ENCODE peak calls at places on chromosome 21, in six cellular contexts. One of them, this sample, is unnamed.

GRCh38 chr21:15837603-15838002 is 107.8 kb downstream of the USP25 start:
- DNase-seq in naive thymus-derived CD4-positive, alpha-beta T cell: no peak
- DNase-seq in body of pancreas: no peak
- DNase-seq in SK-N-SH: no peak
- DNase-seq in dorsolateral prefrontal cortex: no peak
- DNase-seq in left lung: no peak
- DNase-seq in this sample: no peak

GRCh38 chr21:16563795-16564194 is 834.0 kb downstream of the USP25 start:
- DNase-seq in naive thymus-derived CD4-positive, alpha-beta T cell: no peak
- DNase-seq in body of pancreas: peak
- DNase-seq in SK-N-SH: no peak
- DNase-seq in dorsolateral prefrontal cortex: no peak
- DNase-seq in left lung: no peak
- DNase-seq in this sample: no peak

GRCh38 chr21:21018841-21019240 is 20.6 kb downstream of the NCAM2 start:
- DNase-seq in naive thymus-derived CD4-positive, alpha-beta T cell: no peak
- DNase-seq in body of pancreas: no peak
- DNase-seq in SK-N-SH: no peak
- DNase-seq in dorsolateral prefrontal cortex: no peak
- DNase-seq in left lung: no peak
- DNase-seq in this sample: no peak

GRCh38 chr21:21675601-21676000 is 677.4 kb downstream of the NCAM2 start:
- DNase-seq in naive thymus-derived CD4-positive, alpha-beta T cell: no peak
- DNase-seq in body of pancreas: no peak
- DNase-seq in SK-N-SH: no peak
- DNase-seq in dorsolateral prefrontal cortex: no peak
- DNase-seq in left lung: no peak
- DNase-seq in this sample: no peak

GRCh38 chr21:18614327-18614726 is 210.7 kb upstream of the TMPRSS15 start:
- DNase-seq in naive thymus-derived CD4-positive, alpha-beta T cell: no peak
- DNase-seq in body of pancreas: no peak
- DNase-seq in SK-N-SH: no peak
- DNase-seq in dorsolateral prefrontal cortex: no peak
- DNase-seq in left lung: no peak
- DNase-seq in this sample: no peak

GRCh38 chr21:29661672-29662442 is 277.9 kb downstream of the GRIK1 start:
- DNase-seq in naive thymus-derived CD4-positive, alpha-beta T cell: no peak
- DNase-seq in body of pancreas: no peak
- DNase-seq in SK-N-SH: no peak
- DNase-seq in dorsolateral prefrontal cortex: no peak
- DNase-seq in left lung: no peak
- DNase-seq in this sample: no peak

GRCh38 chr21:28132713-28133112 is 860.0 kb downstream of the LTN1 start:
- DNase-seq in naive thymus-derived CD4-positive, alpha-beta T cell: no peak
- DNase-seq in body of pancreas: no peak
- DNase-seq in SK-N-SH: no peak
- DNase-seq in dorsolateral prefrontal cortex: no peak
- DNase-seq in left lung: no peak
- DNase-seq in this sample: no peak

GRCh38 chr21:15793109-15793508 is 63.3 kb downstream of the USP25 start:
- DNase-seq in naive thymus-derived CD4-positive, alpha-beta T cell: no peak
- DNase-seq in body of pancreas: no peak
- DNase-seq in SK-N-SH: no peak
- DNase-seq in dorsolateral prefrontal cortex: no peak
- DNase-seq in left lung: no peak
- DNase-seq in this sample: no peak

GRCh38 chr21:33412832-33413519 is 9.8 kb downstream of the IFNGR2 start:
- DNase-seq in naive thymus-derived CD4-positive, alpha-beta T cell: no peak
- DNase-seq in body of pancreas: no peak
- DNase-seq in SK-N-SH: no peak
- DNase-seq in dorsolateral prefrontal cortex: no peak
- DNase-seq in left lung: no peak
- DNase-seq in this sample: no peak

GRCh38 chr21:31184462-31184861 is 146.2 kb upstream of the KRTAP19-8 start:
- DNase-seq in naive thymus-derived CD4-positive, alpha-beta T cell: no peak
- DNase-seq in body of pancreas: no peak
- DNase-seq in SK-N-SH: peak
- DNase-seq in dorsolateral prefrontal cortex: no peak
- DNase-seq in left lung: no peak
- DNase-seq in this sample: no peak

GRCh38 chr21:27515676-27516075 is 548.8 kb upstream of the ADAMTS5 start:
- DNase-seq in naive thymus-derived CD4-positive, alpha-beta T cell: no peak
- DNase-seq in body of pancreas: no peak
- DNase-seq in SK-N-SH: no peak
- DNase-seq in dorsolateral prefrontal cortex: no peak
- DNase-seq in left lung: no peak
- DNase-seq in this sample: no peak

GRCh38 chr21:35041122-35041521 is 8.0 kb downstream of the RUNX1 start:
- DNase-seq in naive thymus-derived CD4-positive, alpha-beta T cell: no peak
- DNase-seq in body of pancreas: no peak
- DNase-seq in SK-N-SH: no peak
- DNase-seq in dorsolateral prefrontal cortex: no peak
- DNase-seq in left lung: no peak
- DNase-seq in this sample: no peak

GRCh38 chr21:16800536-16800935 is 712.3 kb upstream of the CXADR start:
- DNase-seq in naive thymus-derived CD4-positive, alpha-beta T cell: no peak
- DNase-seq in body of pancreas: no peak
- DNase-seq in SK-N-SH: no peak
- DNase-seq in dorsolateral prefrontal cortex: no peak
- DNase-seq in left lung: no peak
- DNase-seq in this sample: no peak

GRCh38 chr21:33396966-33397365 is 6.2 kb upstream of the IFNGR2 start:
- DNase-seq in naive thymus-derived CD4-positive, alpha-beta T cell: no peak
- DNase-seq in body of pancreas: no peak
- DNase-seq in SK-N-SH: no peak
- DNase-seq in dorsolateral prefrontal cortex: no peak
- DNase-seq in left lung: no peak
- DNase-seq in this sample: no peak

GRCh38 chr21:39386194-39386593 is 37.3 kb upstream of the HMGN1 start:
- DNase-seq in naive thymus-derived CD4-positive, alpha-beta T cell: no peak
- DNase-seq in body of pancreas: peak
- DNase-seq in SK-N-SH: no peak
- DNase-seq in dorsolateral prefrontal cortex: peak
- DNase-seq in left lung: peak
- DNase-seq in this sample: no peak

GRCh38 chr21:39388038-39388810 is 39.3 kb upstream of the HMGN1 start:
- DNase-seq in naive thymus-derived CD4-positive, alpha-beta T cell: peak
- DNase-seq in body of pancreas: peak
- DNase-seq in SK-N-SH: peak
- DNase-seq in dorsolateral prefrontal cortex: peak
- DNase-seq in left lung: peak
- DNase-seq in this sample: no peak

GRCh38 chr21:39387461-39388037 is 38.7 kb upstream of the HMGN1 start:
- DNase-seq in naive thymus-derived CD4-positive, alpha-beta T cell: peak
- DNase-seq in body of pancreas: peak
- DNase-seq in SK-N-SH: peak
- DNase-seq in dorsolateral prefrontal cortex: peak
- DNase-seq in left lung: peak
- DNase-seq in this sample: peak

GRCh38 chr21:39385299-39386145 is 36.6 kb upstream of the HMGN1 start:
- DNase-seq in naive thymus-derived CD4-positive, alpha-beta T cell: peak
- DNase-seq in body of pancreas: peak
- DNase-seq in SK-N-SH: peak
- DNase-seq in dorsolateral prefrontal cortex: peak
- DNase-seq in left lung: peak
- DNase-seq in this sample: no peak

GRCh38 chr21:39386899-39387298 is 38.0 kb upstream of the HMGN1 start:
- DNase-seq in naive thymus-derived CD4-positive, alpha-beta T cell: no peak
- DNase-seq in body of pancreas: no peak
- DNase-seq in SK-N-SH: no peak
- DNase-seq in dorsolateral prefrontal cortex: no peak
- DNase-seq in left lung: no peak
- DNase-seq in this sample: no peak
- H3K27ac ChIP-seq in naive thymus-derived CD4-positive, alpha-beta T cell: peak
- H3K27ac ChIP-seq in body of pancreas: no peak
- H3K27ac ChIP-seq in SK-N-SH: peak
- H3K27ac ChIP-seq in dorsolateral prefrontal cortex: peak
- H3K27ac ChIP-seq in left lung: peak
- H3K27ac ChIP-seq in this sample: peak

DNA sequence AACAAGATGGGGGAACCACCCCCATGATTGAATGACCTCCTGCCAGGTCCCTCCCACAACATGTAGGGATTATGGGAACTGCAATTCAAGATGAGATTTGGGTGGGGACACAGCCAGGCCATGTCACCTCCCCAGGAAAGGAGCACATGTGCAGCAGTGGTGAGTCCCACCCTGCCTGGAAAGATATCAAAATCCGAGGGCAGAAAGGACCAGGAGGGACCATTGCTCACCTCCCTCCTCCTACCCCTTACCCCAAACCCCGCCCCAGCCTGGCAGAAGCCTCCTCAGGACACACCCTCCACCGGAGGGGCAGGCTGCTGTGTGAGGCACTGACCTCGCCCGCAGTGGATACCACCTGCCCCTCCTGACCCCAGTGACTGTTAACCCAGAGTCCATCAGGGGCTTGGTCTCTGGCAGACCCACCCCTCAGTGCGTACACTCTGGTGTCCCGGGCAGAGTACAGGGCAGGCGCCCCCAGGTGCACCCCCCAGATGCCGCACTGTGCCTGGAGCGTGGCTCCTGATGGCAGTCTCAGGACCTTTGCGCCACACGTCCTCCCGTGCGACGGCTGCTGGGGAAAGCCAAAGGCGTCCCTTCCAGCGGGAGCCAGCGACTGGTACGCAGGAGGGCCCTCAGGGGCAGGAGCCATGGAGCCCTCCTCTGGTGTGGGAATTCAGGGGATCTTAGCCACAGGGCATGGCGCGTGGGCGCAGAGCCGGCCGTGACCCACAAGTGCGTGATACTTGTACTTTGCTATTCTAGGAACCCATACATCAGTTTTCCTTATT is 20.9 kb downstream of the PDXK start:
- DNase-seq in naive thymus-derived CD4-positive, alpha-beta T cell: no peak
- DNase-seq in body of pancreas: peak
- DNase-seq in SK-N-SH: peak
- DNase-seq in dorsolateral prefrontal cortex: no peak
- DNase-seq in left lung: peak
- DNase-seq in this sample: no peak
- H3K27ac ChIP-seq in naive thymus-derived CD4-positive, alpha-beta T cell: no peak
- H3K27ac ChIP-seq in body of pancreas: no peak
- H3K27ac ChIP-seq in SK-N-SH: peak
- H3K27ac ChIP-seq in dorsolateral prefrontal cortex: peak
- H3K27ac ChIP-seq in left lung: peak
- H3K27ac ChIP-seq in this sample: no peak

GRCh38 chr21:42277593-42277992 is 37.6 kb downstream of the TFF3 start:
- DNase-seq in naive thymus-derived CD4-positive, alpha-beta T cell: no peak
- DNase-seq in body of pancreas: no peak
- DNase-seq in SK-N-SH: no peak
- DNase-seq in dorsolateral prefrontal cortex: no peak
- DNase-seq in left lung: no peak
- DNase-seq in this sample: no peak
- H3K27ac ChIP-seq in naive thymus-derived CD4-positive, alpha-beta T cell: no peak
- H3K27ac ChIP-seq in body of pancreas: no peak
- H3K27ac ChIP-seq in SK-N-SH: no peak
- H3K27ac ChIP-seq in dorsolateral prefrontal cortex: peak
- H3K27ac ChIP-seq in left lung: no peak
- H3K27ac ChIP-seq in this sample: no peak

GRCh38 chr21:44301093-44301492 is 1.2 kb downstream of the PFKL start:
- DNase-seq in naive thymus-derived CD4-positive, alpha-beta T cell: no peak
- DNase-seq in body of pancreas: no peak
- DNase-seq in SK-N-SH: no peak
- DNase-seq in dorsolateral prefrontal cortex: no peak
- DNase-seq in left lung: no peak
- DNase-seq in this sample: no peak
- H3K27ac ChIP-seq in naive thymus-derived CD4-positive, alpha-beta T cell: peak
- H3K27ac ChIP-seq in body of pancreas: no peak
- H3K27ac ChIP-seq in SK-N-SH: no peak
- H3K27ac ChIP-seq in dorsolateral prefrontal cortex: peak
- H3K27ac ChIP-seq in left lung: peak
- H3K27ac ChIP-seq in this sample: no peak

GRCh38 chr21:41564871-41565281 is 56.9 kb upstream of the TMPRSS2 start:
- DNase-seq in naive thymus-derived CD4-positive, alpha-beta T cell: no peak
- DNase-seq in body of pancreas: peak
- DNase-seq in SK-N-SH: no peak
- DNase-seq in dorsolateral prefrontal cortex: no peak
- DNase-seq in left lung: no peak
- DNase-seq in this sample: no peak
- H3K27ac ChIP-seq in naive thymus-derived CD4-positive, alpha-beta T cell: no peak
- H3K27ac ChIP-seq in body of pancreas: peak
- H3K27ac ChIP-seq in SK-N-SH: no peak
- H3K27ac ChIP-seq in dorsolateral prefrontal cortex: no peak
- H3K27ac ChIP-seq in left lung: peak
- H3K27ac ChIP-seq in this sample: no peak

This sample was measured in SK-N-MC.